ENCODE peak calls at places on chromosomes 4 and X, in four cellular contexts. Q is GM12891, Y is upper lobe of left lung, Z is NB4. T is an unnamed sample.

GRCh38 chr4:4419896-4420295 is 33.0 kb downstream of the NSG1 start:
- DNase-seq in Q (no peak), Y (no peak), Z (no peak), T (no peak)

GRCh38 chrX:82125103-82125502 is 923.2 kb downstream of the SH3BGRL start:
- DNase-seq in Y (no peak), Z (no peak), Q (no peak), T (no peak)

GRCh38 chrX:9148626-9149385 is 114.9 kb upstream of the FAM9B start:
- DNase-seq in Q (no peak), Z (no peak), Y (no peak), T (no peak)

GRCh38 chr4:177016541-177017141 is 223.9 kb upstream of the VEGFC start:
- DNase-seq in Y (no peak), Z (no peak), Q (no peak), T (no peak)

GRCh38 chr4:1746265-1746691 is 25.0 kb downstream of the TACC3 start:
- DNase-seq in Y (peak), Q (peak), Z (peak), T (no peak)

GRCh38 chrX:720858-721257 is 90.3 kb downstream of the SHOX start:
- DNase-seq in Z (no peak), Y (no peak), Q (no peak), T (peak)

GRCh38 chr4:169799260-169799659 is 41.5 kb upstream of the HPF1 start:
- DNase-seq in Z (no peak), Y (no peak), Q (no peak), T (no peak)

GRCh38 chrX:56233682-56234081 is 1.5 kb downstream of the KLF8 start:
- DNase-seq in Q (no peak), Z (no peak), Y (peak), T (peak)

GRCh38 chrX:69031971-69032391 is 133.3 kb downstream of the PJA1 start:
- DNase-seq in Z (no peak), Y (no peak), Q (no peak), T (no peak)

GRCh38 chr4:176499518-176499917 is 179.8 kb downstream of the SPCS3 start:
- DNase-seq in Y (no peak), Z (no peak), Q (no peak), T (no peak)

GRCh38 chrX:23008431-23009099 is 8.8 kb downstream of the DDX53 start:
- DNase-seq in Z (peak), Y (no peak), Q (no peak), T (no peak)

GRCh38 chr4:10623241-10623640 is 61.3 kb downstream of the CLNK start:
- DNase-seq in Z (no peak), Y (no peak), Q (no peak), T (no peak)

GRCh38 chr4:188032170-188032569 is 36.6 kb downstream of the ZFP42 start:
- DNase-seq in Y (no peak), Q (no peak), Z (no peak), T (no peak)

GRCh38 chr4:98377626-98378025 is 116.4 kb downstream of the RAP1GDS1 start:
- DNase-seq in Z (no peak), Y (no peak), Q (no peak), T (no peak)

GRCh38 chr4:135274461-135274860 is 1072.9 kb upstream of the PABPC4L start:
- DNase-seq in Q (no peak), Y (no peak), Z (no peak), T (no peak)

GRCh38 chr4:170087163-170087700 is 2.5 kb downstream of the AADAT start:
- DNase-seq in Z (no peak), Q (no peak), Y (no peak), T (no peak)

GRCh38 chr4:127416092-127416491 is 216.7 kb upstream of the INTU start:
- DNase-seq in Q (no peak), Z (no peak), Y (no peak), T (no peak)

GRCh38 chr4:8741513-8742226 is 130.0 kb downstream of the HMX1 start:
- DNase-seq in Y (peak), Z (no peak), Q (peak), T (no peak)

GRCh38 chr4:14524236-14524635 is 478.0 kb upstream of the CPEB2 start:
- DNase-seq in Q (no peak), Z (no peak), Y (no peak), T (no peak)

GRCh38 chr4:88771883-88772450 is 74.3 kb upstream of the NAP1L5 start:
- DNase-seq in Y (no peak), Q (no peak), Z (no peak), T (no peak)

GRCh38 chrX:13101439-13102139 is 57.2 kb upstream of the FAM9C start:
- DNase-seq in Q (no peak), Y (peak), Z (peak), T (peak)

GRCh38 chr4:104966349-104967033 is 180.2 kb upstream of the TET2 start:
- DNase-seq in Q (peak), Y (peak), Z (peak), T (peak)

GRCh38 chrX:2423293-2423692 is 77.5 kb downstream of the DHRSX start:
- DNase-seq in Y (no peak), Z (no peak), Q (no peak), T (no peak)

GRCh38 chrX:18291006-18291545 is 63.4 kb downstream of the SCML2 start:
- DNase-seq in Y (no peak), Z (no peak), Q (no peak), T (no peak)

GRCh38 chrX:132480581-132481203 is 8.1 kb downstream of the MBNL3 start:
- DNase-seq in Z (peak), Q (no peak), Y (peak), T (peak)

GRCh38 chr4:139816856-139817255 is 151.2 kb downstream of the MGST2 start:
- DNase-seq in Z (no peak), Q (no peak), Y (no peak), T (no peak)

GRCh38 chr4:19857405-19857804 is 394.3 kb upstream of the SLIT2 start:
- DNase-seq in Y (no peak), Q (no peak), Z (no peak), T (no peak)

GRCh38 chr4:87220094-87220831 is at the start of gene KLHL8:
- DNase-seq in Y (peak), Z (peak), Q (peak), T (peak)

GRCh38 chr4:185145572-185145971 is 2.5 kb downstream of the SLC25A4 start:
- DNase-seq in Q (no peak), Y (no peak), Z (no peak), T (no peak)

GRCh38 chr4:175459571-175459970 is 352.5 kb downstream of the GPM6A start:
- DNase-seq in Z (no peak), Q (no peak), Y (no peak), T (no peak)

GRCh38 chr4:124713213-124713592 is 671 bp upstream of the ANKRD50 start:
- DNase-seq in Y (peak), Z (peak), Q (no peak), T (peak)

GRCh38 chrX:22320236-22320635 is 47.5 kb downstream of the CBLL2 start:
- DNase-seq in Q (no peak), Y (no peak), Z (no peak), T (no peak)

GRCh38 chr4:116618638-116619037 is 466.7 kb downstream of the TRAM1L1 start:
- DNase-seq in Q (no peak), Y (no peak), Z (no peak), T (no peak)

GRCh38 chr4:146063143-146063542 is 112.4 kb upstream of the LSM6 start:
- DNase-seq in Q (no peak), Z (no peak), Y (no peak), T (no peak)

GRCh38 chrX:130020661-130021324 is 38.4 kb downstream of the BCORL1 start:
- DNase-seq in Y (no peak), Q (no peak), Z (no peak), T (no peak)

GRCh38 chr4:138869631-138870030 is 145.9 kb upstream of the NOCT start:
- DNase-seq in Z (no peak), Y (no peak), Q (no peak), T (no peak)

GRCh38 chr4:38574559-38575333 is 89.3 kb upstream of the KLF3 start:
- DNase-seq in Q (no peak), Z (peak), Y (peak), T (no peak)

DNA sequence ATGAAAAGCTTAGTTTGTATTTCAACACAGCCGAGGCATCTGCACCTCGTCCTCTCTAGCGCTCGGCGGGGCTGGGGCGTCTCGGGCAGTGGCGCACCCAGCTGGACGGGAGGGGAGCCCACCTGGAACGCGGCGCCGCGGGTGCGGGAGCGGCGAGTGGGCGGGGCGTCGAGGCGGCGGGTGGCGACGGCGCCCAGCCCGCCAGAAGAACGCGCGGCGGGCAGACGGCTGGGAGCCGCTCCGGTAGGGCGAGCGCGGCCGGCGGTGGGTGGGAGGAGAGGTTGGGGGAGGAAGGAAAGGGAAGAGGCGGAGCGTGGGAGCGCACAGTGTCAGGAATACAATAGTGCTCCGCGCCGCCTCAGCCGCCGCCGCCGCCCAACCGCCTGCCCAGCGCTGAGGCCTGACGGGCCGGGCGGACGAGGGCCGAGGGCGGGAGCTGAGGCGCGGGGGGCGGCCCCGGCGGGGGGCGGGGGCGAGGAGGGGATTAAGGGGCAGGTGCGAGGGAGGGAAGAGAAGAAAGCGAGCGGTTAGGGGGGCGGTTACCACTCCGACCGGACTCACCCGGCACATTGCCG is at the start of gene JADE3:
- DNase-seq in Q (peak), Z (peak), Y (peak), T (peak)
- TF ChIP-seq POLR2A in Q (no peak), Z (no peak), Y (no peak), T (no peak)

GRCh38 chr4:56907489-56908205 is at the start of gene REST:
- DNase-seq in Y (peak), Q (peak), Z (peak), T (peak)
- TF ChIP-seq POLR2A in Y (peak), Q (no peak), Z (peak), T (no peak)

GRCh38 chr4:66465111-66465510 is 794.8 kb upstream of the EPHA5 start:
- DNase-seq in Z (no peak), Q (no peak), Y (no peak), T (no peak)
- TF ChIP-seq POLR2A in Z (no peak), Q (no peak), Y (no peak), T (no peak)

GRCh38 chr4:154602404-154603020 is 9.9 kb downstream of the FGG start:
- DNase-seq in Y (no peak), Z (no peak), Q (no peak), T (no peak)
- TF ChIP-seq POLR2A in Y (no peak), Z (no peak), Q (no peak), T (no peak)

GRCh38 chrX:14873676-14874049 is 442 bp downstream of the MOSPD2 start:
- DNase-seq in Y (no peak), Q (no peak), Z (no peak), T (no peak)

GRCh38 chrX:14875624-14876023 is 2.4 kb downstream of the MOSPD2 start:
- DNase-seq in Z (no peak), Q (no peak), Y (no peak), T (no peak)

GRCh38 chrX:14871767-14872166 is 1.1 kb downstream of the FANCB start:
- DNase-seq in Z (no peak), Y (no peak), Q (no peak), T (no peak)

GRCh38 chrX:14872355-14872754 is 514 bp downstream of the FANCB start:
- DNase-seq in Q (no peak), Z (peak), Y (no peak), T (no peak)

DNA sequence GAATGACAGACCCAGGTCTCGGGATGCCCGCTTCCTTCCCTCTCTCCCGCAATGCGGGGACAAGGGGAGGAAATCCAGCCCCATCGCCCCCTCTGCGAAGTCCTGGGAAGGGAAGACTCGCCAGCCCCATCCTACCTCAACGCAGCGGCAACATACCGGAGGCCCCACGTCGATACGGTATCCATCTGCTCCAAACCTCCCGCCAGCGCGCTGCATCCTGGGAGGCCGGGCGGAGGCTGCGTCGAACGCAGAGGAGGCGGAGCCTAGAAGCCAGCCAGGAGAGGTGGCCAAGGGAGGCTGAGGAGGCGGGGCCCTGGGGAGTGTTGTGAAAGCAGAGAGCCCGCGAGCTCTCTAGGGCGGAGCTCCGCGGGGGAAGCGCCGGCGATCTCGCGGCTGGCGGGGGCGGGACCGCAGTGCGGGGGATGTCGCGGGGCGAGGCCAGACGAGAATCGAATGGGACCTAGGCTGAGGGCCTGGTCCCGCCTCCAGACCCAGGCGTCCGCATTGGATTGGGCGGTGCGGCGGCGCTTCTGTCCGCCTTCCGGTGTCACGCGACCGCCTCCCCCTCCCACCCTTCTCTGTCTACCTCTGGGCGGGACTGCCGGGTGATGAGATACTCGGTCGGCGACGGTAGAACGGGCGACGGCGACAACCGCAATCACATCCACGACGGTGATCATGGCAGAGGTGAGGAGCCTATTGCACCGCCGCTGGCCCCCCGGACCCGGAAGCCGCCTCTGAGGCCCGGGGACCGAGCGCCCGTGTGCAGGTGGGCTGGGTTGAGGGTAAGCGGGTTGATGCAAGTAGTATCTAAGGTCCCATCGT is at the start of the genes FANCB and MOSPD2:
- DNase-seq in Y (peak), Z (peak), Q (peak), T (peak)
- TF ChIP-seq POLR2A in Y (peak), Z (peak), Q (no peak), T (no peak)